ENCODE peak calls at places on chromosomes 1 and 21, in eight cellular contexts. S, V, U, K, O, B, Z and R are unnamed samples.

GRCh38 chr1:38138498-38139233 is 92.1 kb upstream of the POU3F1 start:
- DNase-seq in U (peak; percentile 90), B (no peak), S (peak; percentile 93), K (peak; percentile 72), O (peak; percentile 28), V (no peak), Z (peak; percentile 92), R (no peak)

GRCh38 chr21:28439852-28440251 is 552.8 kb downstream of the LTN1 start:
- DNase-seq in K (no peak), Z (no peak), O (no peak), B (no peak), S (no peak), U (no peak), V (no peak), R (no peak)

GRCh38 chr1:33273961-33274371 is 17.7 kb downstream of the ZNF362 start:
- DNase-seq in K (no peak), Z (no peak), U (peak; percentile 29), V (no peak), B (no peak), S (no peak), O (no peak), R (no peak)

GRCh38 chr1:104991702-104992101 is 1242.0 kb downstream of the AMY1C start:
- DNase-seq in Z (no peak), K (no peak), U (no peak), V (no peak), B (no peak), S (no peak), O (no peak), R (no peak)

GRCh38 chr1:88595355-88595754 is 88.7 kb upstream of the PKN2 start:
- DNase-seq in B (peak; percentile 50), K (no peak), U (no peak), S (no peak), V (no peak), O (no peak), Z (no peak), R (no peak)

GRCh38 chr1:117788014-117788413 is 141.4 kb downstream of the GDAP2 start:
- DNase-seq in O (no peak), U (no peak), S (no peak), K (no peak), B (no peak), V (no peak), Z (no peak), R (no peak)

GRCh38 chr21:25573409-25574206 is 33.7 kb downstream of the MRPL39 start:
- DNase-seq in K (no peak), V (no peak), O (no peak), S (no peak), B (peak; percentile 92), U (no peak), Z (no peak), R (no peak)

GRCh38 chr1:202143768-202144509 is 598 bp downstream of the ARL8A start:
- DNase-seq in U (peak; percentile 75), S (peak; percentile 80), Z (peak; percentile 61), B (peak; percentile 33), V (no peak), K (peak; percentile 51), O (peak; percentile 49), R (no peak)

GRCh38 chr1:110243581-110243980 is 33.5 kb downstream of the KCNC4 start:
- DNase-seq in B (peak; percentile 74), S (no peak), V (no peak), K (no peak), Z (no peak), U (no peak), O (no peak), R (no peak)

GRCh38 chr1:29342351-29342750 is 106.0 kb downstream of the PTPRU start:
- DNase-seq in U (no peak), K (no peak), V (no peak), Z (no peak), O (no peak), S (no peak), B (no peak), R (no peak)

GRCh38 chr1:243848165-243849088 is 1.6 kb downstream of the AKT3 start:
- DNase-seq in B (no peak), Z (no peak), S (no peak), U (no peak), K (no peak), V (no peak), O (no peak), R (no peak)

GRCh38 chr1:19643113-19643512 is 998 bp upstream of the NBL1 start:
- DNase-seq in V (no peak), S (no peak), B (no peak), U (peak; percentile 62), O (peak; percentile 92), Z (no peak), K (no peak), R (no peak)

GRCh38 chr1:92792340-92792782 is 7.5 kb upstream of the EVI5 start:
- DNase-seq in S (no peak), O (no peak), Z (no peak), V (peak; percentile 24), U (no peak), K (no peak), B (no peak), R (no peak)

GRCh38 chr1:67347688-67348472 is 40.2 kb downstream of the IL12RB2 start:
- DNase-seq in S (peak; percentile 55), V (peak; percentile 45), O (peak; percentile 38), K (peak; percentile 21), Z (peak; percentile 33), U (no peak), B (no peak), R (no peak)

GRCh38 chr1:23376890-23377811 is 7.5 kb upstream of the ZNF436 start:
- DNase-seq in O (no peak), B (no peak), S (peak; percentile 76), U (peak; percentile 58), K (peak; percentile 80), V (no peak), Z (peak; percentile 64), R (no peak)

GRCh38 chr1:44829506-44830384 is 13.3 kb downstream of the PTCH2 start:
- DNase-seq in U (no peak), S (no peak), Z (peak; percentile 29), O (no peak), K (no peak), B (no peak), V (no peak), R (no peak)
- H3K27ac ChIP-seq in U (no peak overlapping the region), S (no peak overlapping the region), Z (no peak overlapping the region), O (no peak overlapping the region), K (no peak overlapping the region), B (no peak overlapping the region), V (no peak overlapping the region), R (no peak overlapping the region)

GRCh38 chr1:4854379-4854778 is 200.0 kb downstream of the AJAP1 start:
- DNase-seq in B (no peak), Z (no peak), K (no peak), S (no peak), O (no peak), V (no peak), U (no peak), R (no peak)
- H3K27me3 ChIP-seq in B (peaks cover 42% of the 10 kb centered on the region), Z (no peaks in the 10 kb centered on the region), K (no peaks in the 10 kb centered on the region), S (no peaks in the 10 kb centered on the region), O (no peaks in the 10 kb centered on the region), V (no peaks in the 10 kb centered on the region), U (no peaks in the 10 kb centered on the region), R (no peaks in the 10 kb centered on the region)

DNA sequence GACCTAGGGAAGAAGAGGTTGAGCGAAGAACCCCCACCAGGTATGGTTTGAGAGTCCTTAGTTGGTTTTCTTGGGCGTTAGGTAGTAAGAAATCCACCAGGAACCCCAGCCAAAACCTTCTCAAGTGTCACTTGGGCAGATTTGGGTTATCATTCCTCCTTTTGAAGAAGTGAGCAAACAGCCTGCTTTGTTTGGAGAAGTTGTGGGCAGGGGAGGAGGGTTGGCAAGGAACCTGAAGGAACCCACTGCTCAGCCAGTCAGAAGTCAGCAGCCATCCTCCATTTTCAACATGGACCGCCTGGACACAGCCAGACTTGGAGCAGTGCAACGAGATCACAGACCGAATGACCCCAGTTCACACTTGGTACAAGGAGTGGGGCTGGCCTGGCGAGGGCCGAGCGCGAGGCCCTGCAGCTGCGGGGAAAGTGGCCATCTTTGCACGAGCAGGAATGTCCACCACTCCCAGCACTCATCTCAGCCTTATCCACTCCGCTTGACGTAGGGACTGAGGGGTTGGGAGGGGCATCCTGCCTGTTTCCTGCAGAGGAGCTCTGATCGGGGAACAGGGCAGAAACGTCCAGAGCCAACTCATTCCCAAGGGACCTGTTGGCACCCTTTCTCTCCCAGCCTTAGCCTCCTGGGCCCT is 7.2 kb downstream of the ADPRS start:
- DNase-seq in B (no peak), Z (no peak), K (no peak), S (peak; percentile 59), U (no peak), V (no peak), O (no peak), R (no peak)
- H3K27ac ChIP-seq in B (no peak overlapping the region), Z (peak overlapping the region; percentile 38), K (no peak overlapping the region), S (no peak overlapping the region), U (no peak overlapping the region), V (no peak overlapping the region), O (no peak overlapping the region), R (no peak overlapping the region)

GRCh38 chr1:215087603-215088002 is 5.1 kb downstream of the KCNK2 start:
- DNase-seq in Z (no peak), U (no peak), B (no peak), O (no peak), V (no peak), S (no peak), K (no peak), R (no peak)
- H3K27me3 ChIP-seq in Z (peaks cover 15% of the 10 kb centered on the region), U (no peaks in the 10 kb centered on the region), B (no peaks in the 10 kb centered on the region), O (peaks cover 13% of the 10 kb centered on the region), V (no peaks in the 10 kb centered on the region), S (peaks cover 6% of the 10 kb centered on the region), K (peaks cover 16% of the 10 kb centered on the region), R (peaks cover 3% of the 10 kb centered on the region)

GRCh38 chr1:9352364-9353140 is 59.9 kb downstream of the SPSB1 start:
- DNase-seq in V (no peak), S (peak; percentile 14), O (no peak), B (no peak), Z (no peak), K (no peak), U (no peak), R (no peak)
- H3K27ac ChIP-seq in V (no peak overlapping the region), S (no peak overlapping the region), O (no peak overlapping the region), B (no peak overlapping the region), Z (no peak overlapping the region), K (peak overlapping the region; percentile 16), U (peak overlapping the region; percentile 67), R (peak overlapping the region; percentile 63)

DNA sequence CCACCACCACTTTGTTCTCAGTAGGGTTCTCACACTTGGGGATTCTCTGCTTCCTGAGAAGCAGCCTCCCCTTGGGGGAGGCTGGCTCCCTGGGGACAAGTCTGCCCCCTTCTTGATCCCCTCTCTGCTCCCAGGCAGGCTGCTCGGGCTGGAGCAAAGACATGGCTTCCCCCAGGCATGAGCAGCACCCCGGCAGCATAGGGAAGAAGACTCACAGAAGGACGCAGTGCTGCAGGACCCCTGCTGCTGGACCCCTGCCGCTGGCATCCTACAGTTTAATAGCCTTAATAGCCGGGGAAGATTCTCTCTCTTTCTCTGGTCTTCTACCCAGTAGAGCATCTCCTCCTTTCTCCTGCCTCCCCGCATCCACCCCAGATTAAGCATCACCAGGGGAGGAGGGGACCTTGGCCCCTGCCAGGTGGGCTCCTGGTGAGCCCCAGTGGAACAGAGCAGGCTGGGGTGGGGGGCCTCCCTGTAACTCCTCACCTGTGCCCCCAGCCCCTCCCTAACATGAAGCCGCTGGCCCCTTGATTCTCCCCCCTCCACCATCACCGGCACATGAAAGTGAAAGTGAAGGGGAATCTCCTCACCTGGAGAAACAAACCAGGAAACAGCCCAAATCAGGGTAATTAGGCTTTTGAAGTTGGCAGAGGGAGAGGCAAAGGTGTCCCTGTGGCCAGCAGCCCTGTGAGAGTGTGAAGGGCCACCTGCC is 2.5 kb downstream of the WNT3A start:
- DNase-seq in O (no peak), U (no peak), B (no peak), K (peak; percentile 5), V (no peak), Z (no peak), S (no peak), R (no peak)
- H3K27me3 ChIP-seq in O (peaks cover 47% of the 10 kb centered on the region), U (no peaks in the 10 kb centered on the region), B (peaks cover 89% of the 10 kb centered on the region), K (peaks cover 21% of the 10 kb centered on the region), V (peaks cover 52% of the 10 kb centered on the region), Z (peaks cover 49% of the 10 kb centered on the region), S (peaks cover 3% of the 10 kb centered on the region), R (peaks cover 4% of the 10 kb centered on the region)

GRCh38 chr1:95548211-95548610 is 314.2 kb downstream of the RWDD3 start:
- DNase-seq in U (no peak), Z (no peak), K (no peak), V (no peak), B (no peak), O (no peak), S (no peak), R (no peak)
- H3K27ac ChIP-seq in U (no peak overlapping the region), Z (no peak overlapping the region), K (no peak overlapping the region), V (no peak overlapping the region), B (no peak overlapping the region), O (no peak overlapping the region), S (no peak overlapping the region), R (no peak overlapping the region)